ENCODE peak calls at places on chromosomes 13 and 19, in ten cellular contexts. X is left lung, A is Caco-2, P is fibroblast of the aortic adventitia, C is cardiac fibroblast, S is mesothelial cell of epicardium, W is neural progenitor cell, V is heart right ventricle, G is WERI-Rb-1, L is colonic mucosa. U is an unnamed sample.

GRCh38 chr13:103222683-103223082 is 156.5 kb upstream of the SLC10A2 start:
- DNase-seq in X (no peak), A (no peak), P (no peak), C (no peak), S (no peak), W (no peak), V (no peak), G (no peak), L (no peak), U (no peak)

GRCh38 chr13:27822873-27823311 is 30.6 kb downstream of the GSX1 start:
- DNase-seq in X (no peak), A (no peak), P (peak), C (peak), S (no peak), W (peak), V (no peak), G (no peak), L (no peak), U (no peak)

GRCh38 chr19:18587561-18587960 is 1.0 kb upstream of the REX1BD start:
- DNase-seq in X (no peak), A (no peak), P (no peak), C (no peak), S (no peak), W (no peak), V (no peak), G (no peak), L (no peak), U (no peak)

GRCh38 chr13:41652735-41653361 is 195.5 kb downstream of the RGCC start:
- DNase-seq in X (no peak), A (peak), P (peak), C (peak), S (no peak), W (peak), V (peak), G (no peak), L (no peak), U (no peak)

GRCh38 chr19:34299576-34299975 is 45.2 kb downstream of the GARRE1 start:
- DNase-seq in X (no peak), A (no peak), P (no peak), C (no peak), S (no peak), W (no peak), V (no peak), G (no peak), L (no peak), U (no peak)

GRCh38 chr19:50252111-50252886 is 48.9 kb downstream of the MYH14 start:
- DNase-seq in X (no peak), A (peak), P (no peak), C (peak), S (no peak), W (peak), V (no peak), G (peak), L (peak), U (no peak)

GRCh38 chr19:46856062-46857022 is 4.5 kb upstream of the ARHGAP35 start:
- DNase-seq in X (peak), A (peak), P (peak), C (peak), S (peak), W (peak), V (peak), G (peak), L (peak), U (peak)

GRCh38 chr19:15453091-15453498 is 3.3 kb upstream of the WIZ start:
- DNase-seq in X (no peak), A (no peak), P (no peak), C (no peak), S (no peak), W (peak), V (no peak), G (no peak), L (no peak), U (no peak)

GRCh38 chr13:71801781-71802180 is 65.2 kb downstream of the DACH1 start:
- DNase-seq in X (no peak), A (no peak), P (no peak), C (no peak), S (no peak), W (peak), V (no peak), G (peak), L (no peak), U (no peak)

GRCh38 chr19:11560404-11560988 is 1.5 kb upstream of the ELOF1 start:
- DNase-seq in X (no peak), A (peak), P (peak), C (peak), S (no peak), W (peak), V (peak), G (peak), L (peak), U (no peak)

GRCh38 chr19:13839193-13839937 is 37.6 kb upstream of the NANOS3 start:
- DNase-seq in X (peak), A (no peak), P (peak), C (peak), S (no peak), W (peak), V (peak), G (no peak), L (peak), U (peak)

GRCh38 chr13:72163671-72164070 is 296.7 kb upstream of the DACH1 start:
- DNase-seq in X (no peak), A (no peak), P (no peak), C (no peak), S (no peak), W (peak), V (no peak), G (no peak), L (no peak), U (no peak)

GRCh38 chr13:109576331-109576813 is 210.0 kb downstream of the IRS2 start:
- DNase-seq in X (no peak), A (no peak), P (no peak), C (peak), S (no peak), W (no peak), V (no peak), G (no peak), L (peak), U (no peak)

GRCh38 chr19:18007939-18008673 is at the start of gene ARRDC2:
- DNase-seq in X (peak), A (no peak), P (peak), C (peak), S (peak), W (peak), V (peak), G (peak), L (peak), U (peak)

GRCh38 chr13:112071011-112071901 is 4.3 kb downstream of the SOX1 start:
- DNase-seq in X (no peak), A (no peak), P (no peak), C (no peak), S (no peak), W (peak), V (no peak), G (no peak), L (no peak), U (no peak)

GRCh38 chr19:4161415-4162077 is 8.1 kb downstream of the CREB3L3 start:
- DNase-seq in X (no peak), A (no peak), P (no peak), C (no peak), S (no peak), W (no peak), V (no peak), G (no peak), L (no peak), U (no peak)

GRCh38 chr13:46377554-46377953 is 9.5 kb downstream of the RUBCNL start:
- DNase-seq in X (no peak), A (no peak), P (no peak), C (no peak), S (no peak), W (no peak), V (no peak), G (no peak), L (peak), U (no peak)

GRCh38 chr13:30108913-30109237 is 198.5 kb downstream of the KATNAL1 start:
- DNase-seq in X (peak), A (peak), P (no peak), C (no peak), S (no peak), W (no peak), V (no peak), G (no peak), L (peak), U (no peak)

GRCh38 chr19:17611462-17612244 is 56.2 kb downstream of the COLGALT1 start:
- DNase-seq in X (no peak), A (no peak), P (no peak), C (no peak), S (no peak), W (no peak), V (no peak), G (no peak), L (no peak), U (no peak)

GRCh38 chr19:31263317-31263716 is 85.9 kb downstream of the TSHZ3 start:
- DNase-seq in X (peak), A (no peak), P (no peak), C (no peak), S (peak), W (no peak), V (no peak), G (no peak), L (no peak), U (no peak)

GRCh38 chr19:33335446-33335845 is 33.1 kb upstream of the CEBPA start:
- DNase-seq in X (no peak), A (no peak), P (no peak), C (no peak), S (no peak), W (no peak), V (no peak), G (no peak), L (no peak), U (peak)

GRCh38 chr13:40667622-40667978 is 1.2 kb upstream of the FOXO1 start:
- DNase-seq in X (no peak), A (no peak), P (no peak), C (no peak), S (no peak), W (peak), V (peak), G (no peak), L (peak), U (no peak)

GRCh38 chr13:51096131-51096530 is 14.9 kb downstream of the C13orf42 start:
- DNase-seq in X (no peak), A (no peak), P (no peak), C (no peak), S (no peak), W (no peak), V (no peak), G (no peak), L (no peak), U (no peak)

GRCh38 chr19:48400018-48400742 is 6.7 kb downstream of the GRIN2D start:
- DNase-seq in X (no peak), A (peak), P (peak), C (peak), S (no peak), W (peak), V (peak), G (no peak), L (peak), U (no peak)

GRCh38 chr19:6198896-6199239 is 63.4 kb downstream of the ACSBG2 start:
- DNase-seq in X (no peak), A (peak), P (no peak), C (no peak), S (no peak), W (no peak), V (no peak), G (no peak), L (no peak), U (no peak)
- TF ChIP-seq CTCF in X (no peak), A (no peak), P (no peak), C (no peak), S (no peak), W (no peak), V (no peak), G (no peak), L (no peak), U (no peak)

GRCh38 chr19:40235238-40236025 is 8.9 kb upstream of the CCNP start:
- DNase-seq in X (no peak), A (no peak), P (no peak), C (no peak), S (no peak), W (peak), V (no peak), G (no peak), L (no peak), U (no peak)
- TF ChIP-seq CTCF in X (no peak), A (peak), P (no peak), C (peak), S (no peak), W (peak), V (no peak), G (peak), L (no peak), U (peak)

GRCh38 chr13:52862358-52863206 is 14.1 kb upstream of the PCDH8 start:
- DNase-seq in X (no peak), A (peak), P (no peak), C (no peak), S (peak), W (peak), V (no peak), G (no peak), L (peak), U (no peak)
- TF ChIP-seq CTCF in X (peak), A (peak), P (peak), C (peak), S (peak), W (peak), V (peak), G (peak), L (peak), U (peak)

DNA sequence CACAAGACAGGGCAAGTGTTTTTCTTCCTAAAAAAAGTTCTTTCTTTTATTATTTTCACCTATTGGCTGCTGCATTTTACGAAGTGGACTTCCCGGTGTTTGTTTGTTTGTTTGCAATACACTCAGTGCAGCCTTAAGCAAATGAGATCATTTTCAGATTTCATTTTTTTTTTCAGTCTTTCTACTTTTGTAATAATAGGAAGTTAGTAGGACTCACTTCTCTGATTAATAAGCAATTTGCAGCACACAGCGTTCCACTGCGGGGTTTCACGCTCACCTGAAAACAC is 128.3 kb downstream of the STK24 start:
- DNase-seq in X (no peak), A (no peak), P (no peak), C (no peak), S (no peak), W (no peak), V (no peak), G (no peak), L (no peak), U (no peak)
- TF ChIP-seq CTCF in X (no peak), A (no peak), P (no peak), C (no peak), S (no peak), W (no peak), V (no peak), G (no peak), L (no peak), U (no peak)